ENCODE peak calls at places on chromosomes 2 and 18, in five cellular contexts. W, A, D, F and M are unnamed samples.

GRCh38 chr2:239303711-239304532 is 96.9 kb downstream of the HDAC4 start:
- DNase-seq in W (peak), A (no peak), D (no peak), F (peak), M (no peak)

GRCh38 chr2:133777607-133778006 is 209.3 kb upstream of the NCKAP5 start:
- DNase-seq in W (no peak), A (peak), D (no peak), F (no peak), M (peak)

GRCh38 chr2:77169426-77169825 is 352.8 kb downstream of the LRRTM4 start:
- DNase-seq in W (no peak), A (no peak), D (no peak), F (no peak), M (no peak)

GRCh38 chr2:15169326-15170038 is 391.7 kb downstream of the NBAS start:
- DNase-seq in W (no peak), A (no peak), D (no peak), F (no peak), M (peak)

GRCh38 chr2:152247337-152247695 is 71.8 kb upstream of the STAM2 start:
- DNase-seq in W (no peak), A (no peak), D (no peak), F (no peak), M (no peak)

GRCh38 chr18:79485788-79486355 is 90.1 kb downstream of the NFATC1 start:
- DNase-seq in W (no peak), A (no peak), D (no peak), F (no peak), M (peak)

GRCh38 chr2:11680181-11680900 is 10.3 kb upstream of the NTSR2 start:
- DNase-seq in W (no peak), A (no peak), D (no peak), F (no peak), M (peak)

GRCh38 chr2:77336013-77336412 is 186.2 kb downstream of the LRRTM4 start:
- DNase-seq in W (no peak), A (no peak), D (no peak), F (no peak), M (no peak)

GRCh38 chr2:199806179-199806578 is 44.8 kb downstream of the FTCDNL1 start:
- DNase-seq in W (no peak), A (no peak), D (no peak), F (no peak), M (peak)